ENCODE peak calls at places on chromosomes 3 and 15, in seven cellular contexts. N is K562, S is ACHN, K is cardiac septum, D is renal cortical epithelial cell, H is GM03348, G is AG04449. V is an unnamed sample.

GRCh38 chr3:23425410-23425809 is 222.3 kb downstream of the UBE2E2 start:
- DNase-seq in N (no peak), S (no peak), K (no peak), D (no peak), H (no peak), G (no peak), V (no peak)

GRCh38 chr15:41994171-41994650 is 21.9 kb upstream of the EHD4 start:
- DNase-seq in N (no peak), S (no peak), K (no peak), D (no peak), H (no peak), G (no peak), V (no peak)

GRCh38 chr3:46029953-46030543 is 2.8 kb upstream of the XCR1 start:
- DNase-seq in N (no peak), S (no peak), K (no peak), D (no peak), H (no peak), G (no peak), V (no peak)

GRCh38 chr3:128011140-128011539 is 41.1 kb upstream of the SEC61A1 start:
- DNase-seq in N (peak; percentile 55), S (peak; percentile 14), K (no peak), D (peak; percentile 53), H (no peak), G (no peak), V (peak; percentile 61)

GRCh38 chr3:160440687-160441086 is 8.9 kb downstream of the TRIM59 start:
- DNase-seq in N (no peak), S (no peak), K (no peak), D (no peak), H (no peak), G (no peak), V (no peak)

GRCh38 chr15:90660195-90660995 is 56.8 kb upstream of the BLM start:
- DNase-seq in N (peak; percentile 89), S (peak; percentile 66), K (peak; percentile 86), D (peak; percentile 83), H (peak; percentile 94), G (peak; percentile 64), V (peak; percentile 89)

GRCh38 chr3:195853930-195854478 is 42.3 kb upstream of the MUC4 start:
- DNase-seq in N (no peak), S (no peak), K (no peak), D (no peak), H (no peak), G (no peak), V (no peak)

GRCh38 chr3:143605661-143605950 is 242.7 kb downstream of the SLC9A9 start:
- DNase-seq in N (no peak), S (no peak), K (no peak), D (no peak), H (no peak), G (no peak), V (no peak)

GRCh38 chr15:64690578-64691296 is 84.7 kb downstream of the RBPMS2 start:
- DNase-seq in N (no peak), S (no peak), K (no peak), D (no peak), H (no peak), G (no peak), V (no peak)

GRCh38 chr15:94053626-94054025 is 177.7 kb upstream of the MCTP2 start:
- DNase-seq in N (no peak), S (no peak), K (no peak), D (no peak), H (no peak), G (no peak), V (no peak)

GRCh38 chr3:34807611-34808010 is 831.7 kb upstream of the ARPP21 start:
- DNase-seq in N (no peak), S (no peak), K (no peak), D (no peak), H (no peak), G (no peak), V (no peak)

GRCh38 chr3:11759996-11760395 is 86.7 kb downstream of the TAMM41 start:
- DNase-seq in N (no peak), S (no peak), K (no peak), D (no peak), H (no peak), G (no peak), V (no peak)

GRCh38 chr3:169811606-169812123 is 1.0 kb upstream of the LRRIQ4 start:
- DNase-seq in N (no peak), S (no peak), K (no peak), D (peak; percentile 32), H (peak; percentile 31), G (peak; percentile 29), V (no peak)

GRCh38 chr15:31433101-31433500 is 106.5 kb downstream of the KLF13 start:
- DNase-seq in N (no peak), S (no peak), K (no peak), D (no peak), H (no peak), G (no peak), V (no peak)